ENCODE peak calls at places on chromosomes 16 and 17, in four cellular contexts. T, I, A and K are unnamed samples. For H3K4me1, the result is how much of the 10 kb centered on the place peaks cover.

GRCh38 chr17:1031711-1032110 is 34.8 kb downstream of the TIMM22 start:
- DNase-seq in T (no peak), I (no peak), A (peak), K (no peak)

GRCh38 chr17:81509687-81510523 is 2.7 kb downstream of the ACTG1 start:
- DNase-seq in T (no peak), I (no peak), A (no peak), K (no peak)

GRCh38 chr16:88453621-88454314 is 688 bp downstream of the ZFPM1 start:
- DNase-seq in T (no peak), I (no peak), A (peak), K (peak)

GRCh38 chr17:45036696-45037095 is 14.7 kb downstream of the DCAKD start:
- DNase-seq in T (no peak), I (no peak), A (no peak), K (no peak)

GRCh38 chr16:14286381-14287230 is 215.5 kb downstream of the MRTFB start:
- DNase-seq in T (no peak), I (no peak), A (peak), K (no peak)

GRCh38 chr17:954431-955164 is 25.0 kb downstream of the NXN start:
- DNase-seq in T (no peak), I (peak), A (peak), K (no peak)

GRCh38 chr16:22861585-22861984 is 47.6 kb downstream of the HS3ST2 start:
- DNase-seq in T (no peak), I (no peak), A (no peak), K (no peak)

GRCh38 chr16:57422026-57422944 is 17.7 kb downstream of the CCL17 start:
- DNase-seq in T (no peak), I (peak), A (peak), K (peak)

GRCh38 chr16:75116081-75116910 is at the start of gene LDHD:
- DNase-seq in T (no peak), I (no peak), A (peak), K (peak)

GRCh38 chr16:31276600-31276999 is 16.8 kb downstream of the ITGAM start:
- DNase-seq in T (no peak), I (no peak), A (no peak), K (no peak)

GRCh38 chr16:84641643-84642358 is 6.5 kb upstream of the KLHL36 start:
- DNase-seq in T (no peak), I (no peak), A (no peak), K (no peak)

GRCh38 chr16:638034-638543 is 2.0 kb upstream of the METTL26 start:
- DNase-seq in T (no peak), I (no peak), A (no peak), K (no peak)

GRCh38 chr16:80100846-80101451 is 439.8 kb upstream of the DYNLRB2 start:
- DNase-seq in T (no peak), I (no peak), A (no peak), K (no peak)

GRCh38 chr17:70621593-70621992 is 452.3 kb downstream of the KCNJ2 start:
- DNase-seq in T (no peak), I (peak), A (no peak), K (no peak)

GRCh38 chr17:81514485-81514734 is 1.8 kb upstream of the ACTG1 start:
- DNase-seq in T (no peak), I (no peak), A (no peak), K (no peak)

GRCh38 chr16:54933281-54934150 is 2.9 kb downstream of the IRX5 start:
- DNase-seq in T (no peak), I (no peak), A (no peak), K (no peak)

GRCh38 chr16:81493755-81494433 is 49.3 kb downstream of the CMIP start:
- DNase-seq in T (no peak), I (peak), A (peak), K (peak)

GRCh38 chr16:81486555-81487061 is 42.0 kb downstream of the CMIP start:
- DNase-seq in T (no peak), I (peak), A (no peak), K (no peak)

DNA sequence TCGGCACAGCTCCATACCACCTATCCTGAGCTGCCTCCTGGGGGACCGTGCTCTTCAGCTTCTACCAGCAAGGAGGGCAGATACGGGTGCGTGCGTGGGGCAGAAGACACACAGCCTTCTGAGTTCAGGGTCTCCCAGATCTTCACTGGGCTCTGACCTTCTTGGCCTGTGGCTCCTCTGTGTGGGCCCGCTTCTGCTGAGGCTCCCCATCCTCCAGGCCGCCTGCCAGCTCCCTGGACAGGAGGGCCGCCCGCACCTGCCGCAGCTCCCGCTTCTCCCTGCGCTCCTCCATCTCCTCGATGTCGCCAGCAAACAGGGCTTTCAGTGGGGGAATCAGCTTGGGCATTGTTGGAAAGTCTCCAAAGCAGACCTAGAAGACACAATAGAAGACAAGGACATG is 25.2 kb downstream of the ELAC2 start:
- DNase-seq in T (no peak), I (no peak), A (no peak), K (no peak)
- H3K4me1 ChIP-seq in T (under half), I (under half), A (under half), K (under half)

GRCh38 chr17:40793800-40794199 is 6.0 kb downstream of the KRT28 start:
- DNase-seq in T (no peak), I (no peak), A (no peak), K (no peak)

GRCh38 chr17:40794466-40794865 is 5.3 kb downstream of the KRT28 start:
- DNase-seq in T (no peak), I (no peak), A (no peak), K (no peak)

GRCh38 chr17:40795019-40795667 is 4.6 kb downstream of the KRT28 start:
- DNase-seq in T (no peak), I (no peak), A (no peak), K (no peak)

GRCh38 chr17:40799859-40800258 is at the start of gene KRT28:
- DNase-seq in T (no peak), I (no peak), A (no peak), K (no peak)

DNA sequence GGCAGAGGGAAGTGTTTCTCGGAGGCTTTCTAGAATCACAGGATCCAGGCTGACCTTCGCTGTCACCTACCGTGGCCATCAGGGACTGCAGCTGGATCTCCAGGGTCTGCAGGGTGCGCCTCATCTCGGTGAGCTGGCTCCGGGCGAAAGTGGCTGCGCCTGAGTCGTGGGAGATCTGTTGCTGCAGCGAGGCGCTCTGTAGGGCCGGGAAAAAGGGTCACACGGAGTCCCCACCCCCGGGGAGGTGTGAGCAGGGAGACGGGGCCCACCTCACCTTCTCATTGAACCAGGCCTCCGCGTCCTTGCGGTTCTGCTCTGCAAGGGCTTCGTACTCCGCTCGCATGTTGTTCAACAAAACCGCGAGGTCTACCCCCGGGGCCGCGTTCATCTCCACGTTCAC is 2.9 kb downstream of the KRT28 start:
- DNase-seq in T (no peak), I (no peak), A (no peak), K (no peak)
- TF ChIP-seq CTCF in T (no peak), I (no peak), A (no peak), K (no peak)

GRCh38 chr16:73371584-73372319 is 323.8 kb upstream of the ZFHX3 start:
- DNase-seq in T (no peak), I (no peak), A (peak), K (no peak)

GRCh38 chr16:73368715-73369114 is 320.8 kb upstream of the ZFHX3 start:
- DNase-seq in T (no peak), I (no peak), A (no peak), K (no peak)

GRCh38 chr16:73364413-73364812 is 316.5 kb upstream of the ZFHX3 start:
- DNase-seq in T (no peak), I (no peak), A (no peak), K (no peak)

GRCh38 chr16:73365010-73365409 is 317.1 kb upstream of the ZFHX3 start:
- DNase-seq in T (no peak), I (peak), A (peak), K (peak)

GRCh38 chr16:73369841-73370240 is 321.9 kb upstream of the ZFHX3 start:
- DNase-seq in T (no peak), I (no peak), A (no peak), K (no peak)
- H3K27ac ChIP-seq in T (no peak), I (no peak), A (no peak), K (no peak)

DNA sequence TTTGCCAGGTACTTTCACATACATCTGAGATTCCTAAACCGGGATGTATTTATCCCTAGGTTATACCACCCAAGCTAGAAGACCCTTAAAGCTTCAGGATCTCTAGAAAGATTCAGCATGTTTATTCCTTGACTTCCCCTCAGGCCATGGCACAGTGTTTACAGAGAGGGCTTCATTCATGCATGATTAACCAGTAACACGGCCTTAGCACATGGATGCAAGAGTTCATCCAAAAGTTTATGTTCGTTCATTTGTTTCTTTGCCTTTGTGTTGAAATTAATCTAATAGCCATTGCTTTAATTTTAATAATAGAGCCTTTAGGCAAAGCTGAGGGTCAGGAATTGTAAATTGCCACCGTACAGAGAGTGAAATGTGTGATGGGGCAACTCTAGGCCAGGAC is 13.8 kb downstream of the PCTP start:
- DNase-seq in T (no peak), I (no peak), A (no peak), K (no peak)
- H3K4me1 ChIP-seq in T (under half), I (under half), A (under half), K (under half)

DNA sequence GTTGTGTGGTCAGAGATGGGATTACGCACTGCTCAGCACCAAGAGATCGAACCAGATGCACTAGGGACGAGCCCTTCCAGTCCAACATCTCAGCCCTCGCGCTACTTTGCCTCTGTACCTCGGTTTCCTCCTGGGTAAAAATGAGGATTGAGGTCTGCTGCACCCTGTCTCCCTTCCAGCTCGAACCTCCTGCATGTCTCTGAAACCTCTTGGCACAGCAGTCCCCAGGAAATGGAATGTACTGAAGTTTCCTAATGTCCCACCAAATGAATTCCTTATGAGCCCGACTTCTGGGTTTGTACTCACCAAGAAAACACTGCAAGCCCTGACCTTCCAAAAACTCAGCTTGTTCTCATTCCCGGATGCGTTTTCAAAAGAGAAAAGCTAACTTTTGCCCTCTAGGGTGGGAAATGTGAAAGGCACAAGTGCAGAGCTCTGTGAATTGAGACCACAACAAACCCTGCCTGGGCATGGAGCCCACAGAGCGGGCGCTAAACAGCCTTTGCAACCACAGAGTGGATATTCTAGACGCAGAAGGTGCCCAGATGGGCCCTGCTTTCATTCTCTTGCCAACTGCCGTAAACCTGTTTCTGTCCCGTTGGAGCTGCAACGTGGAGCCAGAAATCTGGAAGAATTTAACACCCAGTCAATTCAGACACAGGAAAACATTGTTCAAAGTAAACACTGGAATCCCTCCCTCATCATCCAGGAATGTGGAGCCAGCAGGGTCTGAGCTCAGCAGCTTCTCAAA is 10.3 kb downstream of the CDRT4 start:
- DNase-seq in T (no peak), I (peak), A (peak), K (peak)
- TF ChIP-seq CTCF in T (no peak), I (peak), A (peak), K (no peak)

DNA sequence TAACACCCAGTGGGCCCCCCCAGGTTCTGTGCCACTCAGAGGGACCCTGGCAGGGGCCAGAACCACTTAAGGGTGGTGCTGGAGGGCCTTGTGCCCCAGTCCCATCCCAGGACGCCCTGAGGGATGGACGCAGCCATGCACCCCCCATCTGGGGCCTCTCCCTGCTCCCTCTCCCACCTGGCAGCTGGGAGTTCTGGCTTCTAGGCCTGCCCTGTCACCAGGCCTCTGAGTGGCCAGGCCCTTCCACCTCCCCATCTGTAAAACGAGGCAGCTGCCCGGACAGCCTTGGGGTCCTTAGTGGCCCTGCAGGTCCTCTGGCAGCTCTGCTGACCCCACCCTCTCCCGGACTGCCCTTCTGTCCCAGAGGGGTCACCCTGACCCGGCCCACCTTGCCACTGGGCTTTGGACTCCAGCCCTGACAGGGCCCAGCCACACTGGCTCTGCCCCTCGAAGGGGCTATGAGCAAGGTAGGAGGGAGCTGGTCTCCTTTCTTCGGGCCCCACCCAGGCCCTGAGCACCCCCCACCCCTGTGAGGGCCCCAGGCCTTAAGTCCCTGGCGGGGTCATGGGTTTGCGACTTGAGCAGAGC is 12.3 kb downstream of the PAM16 start:
- DNase-seq in T (no peak), I (no peak), A (peak), K (no peak)
- H3K27ac ChIP-seq in T (no peak), I (no peak), A (peak), K (no peak)

DNA sequence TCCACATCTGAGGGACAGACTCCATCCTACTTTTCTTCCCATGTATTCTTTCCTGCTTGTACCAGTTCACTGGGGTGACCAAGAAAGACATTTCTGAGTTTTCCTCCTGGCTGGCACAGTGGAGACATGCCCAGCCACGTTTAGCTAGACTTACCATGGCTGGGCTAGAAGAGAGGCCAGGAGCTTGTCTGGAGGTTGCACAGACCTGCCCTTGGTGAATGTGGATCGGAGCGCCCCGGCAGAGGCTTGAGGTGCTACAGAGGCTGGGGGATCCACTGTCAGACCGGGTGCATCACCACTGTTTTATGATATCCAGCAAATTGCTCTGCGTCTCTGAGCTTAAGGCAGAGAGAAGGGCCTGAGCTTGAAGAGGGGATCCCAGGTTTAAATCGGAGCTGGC is 3.5 kb downstream of the IL4R start:
- DNase-seq in T (no peak), I (no peak), A (no peak), K (no peak)
- H3K4me1 ChIP-seq in T (half or more), I (under half), A (under half), K (under half)

GRCh38 chr16:64841071-64841470 is 280.8 kb downstream of the CDH11 start:
- DNase-seq in T (no peak), I (peak), A (no peak), K (no peak)

GRCh38 chr16:64846966-64847365 is 274.9 kb downstream of the CDH11 start:
- DNase-seq in T (no peak), I (no peak), A (no peak), K (no peak)

GRCh38 chr16:64841482-64841881 is 280.4 kb downstream of the CDH11 start:
- DNase-seq in T (no peak), I (no peak), A (no peak), K (no peak)
- TF ChIP-seq CTCF in T (no peak), I (no peak), A (no peak), K (no peak)